ENCODE peak calls at places on chromosomes 11 and 22, in seven cellular contexts. One of them, this sample, is unnamed. For H3K36me3, the result is how much of the 10 kb centered on the place peaks cover.

GRCh38 chr22:17247832-17248231 is 28.6 kb upstream of the ADA2 start:
- DNase-seq in left lung: no peak
- DNase-seq in ovary: no peak
- DNase-seq in GM23338: peak
- DNase-seq in heart left ventricle: no peak
- DNase-seq in bronchial epithelial cell: no peak
- DNase-seq in HepG2: no peak
- DNase-seq in this sample: no peak

GRCh38 chr22:41801886-41802285 is 1.4 kb downstream of the CCDC134 start:
- DNase-seq in left lung: no peak
- DNase-seq in GM23338: no peak
- DNase-seq in HepG2: no peak
- DNase-seq in bronchial epithelial cell: no peak
- DNase-seq in ovary: no peak
- DNase-seq in heart left ventricle: no peak
- DNase-seq in this sample: no peak

GRCh38 chr11:128848815-128849455 is 18.2 kb downstream of the KCNJ1 start:
- DNase-seq in ovary: no peak
- DNase-seq in GM23338: peak
- DNase-seq in HepG2: peak
- DNase-seq in left lung: peak
- DNase-seq in heart left ventricle: peak
- DNase-seq in bronchial epithelial cell: no peak
- DNase-seq in this sample: no peak

GRCh38 chr11:32385998-32386397 is 49.3 kb downstream of the WT1 start:
- DNase-seq in left lung: no peak
- DNase-seq in HepG2: peak
- DNase-seq in heart left ventricle: peak
- DNase-seq in ovary: no peak
- DNase-seq in bronchial epithelial cell: peak
- DNase-seq in GM23338: peak
- DNase-seq in this sample: no peak

GRCh38 chr11:96001037-96001436 is 77.1 kb upstream of the MTMR2 start:
- DNase-seq in HepG2: no peak
- DNase-seq in ovary: peak
- DNase-seq in bronchial epithelial cell: no peak
- DNase-seq in left lung: no peak
- DNase-seq in heart left ventricle: peak
- DNase-seq in GM23338: no peak
- DNase-seq in this sample: no peak

GRCh38 chr11:1510928-1511327 is 24.3 kb upstream of the MOB2 start:
- DNase-seq in GM23338: no peak
- DNase-seq in heart left ventricle: no peak
- DNase-seq in ovary: no peak
- DNase-seq in bronchial epithelial cell: no peak
- DNase-seq in HepG2: no peak
- DNase-seq in left lung: no peak
- DNase-seq in this sample: no peak

GRCh38 chr11:37721485-37721884 is 1123.4 kb upstream of the RAG2 start:
- DNase-seq in heart left ventricle: no peak
- DNase-seq in ovary: no peak
- DNase-seq in left lung: no peak
- DNase-seq in HepG2: no peak
- DNase-seq in bronchial epithelial cell: peak
- DNase-seq in GM23338: no peak
- DNase-seq in this sample: no peak

GRCh38 chr11:20596629-20597129 is 2.7 kb upstream of the SLC6A5 start:
- DNase-seq in GM23338: peak
- DNase-seq in ovary: no peak
- DNase-seq in bronchial epithelial cell: peak
- DNase-seq in HepG2: no peak
- DNase-seq in heart left ventricle: no peak
- DNase-seq in left lung: no peak
- DNase-seq in this sample: no peak

GRCh38 chr11:66970808-66971442 is 4.2 kb upstream of the C11orf86 start:
- DNase-seq in bronchial epithelial cell: peak
- DNase-seq in left lung: no peak
- DNase-seq in HepG2: peak
- DNase-seq in ovary: no peak
- DNase-seq in heart left ventricle: peak
- DNase-seq in GM23338: no peak
- DNase-seq in this sample: peak

GRCh38 chr11:134759855-134760254 is 347.8 kb upstream of the B3GAT1 start:
- DNase-seq in heart left ventricle: no peak
- DNase-seq in bronchial epithelial cell: no peak
- DNase-seq in left lung: no peak
- DNase-seq in GM23338: no peak
- DNase-seq in HepG2: no peak
- DNase-seq in ovary: no peak
- DNase-seq in this sample: no peak

GRCh38 chr11:1548221-1549070 is 23.6 kb downstream of the DUSP8 start:
- DNase-seq in GM23338: peak
- DNase-seq in HepG2: no peak
- DNase-seq in left lung: peak
- DNase-seq in ovary: peak
- DNase-seq in bronchial epithelial cell: peak
- DNase-seq in heart left ventricle: peak
- DNase-seq in this sample: no peak

GRCh38 chr11:90558328-90558865 is 335.5 kb upstream of the CHORDC1 start:
- DNase-seq in ovary: no peak
- DNase-seq in heart left ventricle: no peak
- DNase-seq in left lung: no peak
- DNase-seq in GM23338: no peak
- DNase-seq in HepG2: peak
- DNase-seq in bronchial epithelial cell: no peak
- DNase-seq in this sample: no peak

GRCh38 chr11:2208691-2209369 is 37.2 kb upstream of the TH start:
- DNase-seq in left lung: peak
- DNase-seq in ovary: no peak
- DNase-seq in GM23338: peak
- DNase-seq in heart left ventricle: peak
- DNase-seq in HepG2: peak
- DNase-seq in bronchial epithelial cell: peak
- DNase-seq in this sample: no peak

GRCh38 chr11:120392791-120393190 is 56.6 kb downstream of the ARHGEF12 start:
- DNase-seq in left lung: no peak
- DNase-seq in bronchial epithelial cell: no peak
- DNase-seq in HepG2: no peak
- DNase-seq in heart left ventricle: no peak
- DNase-seq in GM23338: no peak
- DNase-seq in ovary: no peak
- DNase-seq in this sample: no peak

GRCh38 chr11:75164318-75164827 is 13.5 kb downstream of the SLCO2B1 start:
- DNase-seq in ovary: no peak
- DNase-seq in left lung: no peak
- DNase-seq in bronchial epithelial cell: no peak
- DNase-seq in GM23338: no peak
- DNase-seq in heart left ventricle: peak
- DNase-seq in HepG2: peak
- DNase-seq in this sample: no peak

GRCh38 chr11:65856689-65857499 is 1.1 kb downstream of the CFL1 start:
- DNase-seq in HepG2: peak
- DNase-seq in bronchial epithelial cell: peak
- DNase-seq in left lung: peak
- DNase-seq in heart left ventricle: peak
- DNase-seq in ovary: peak
- DNase-seq in GM23338: peak
- DNase-seq in this sample: no peak

GRCh38 chr11:86383314-86383713 is 8.6 kb downstream of the CCDC81 start:
- DNase-seq in ovary: no peak
- DNase-seq in left lung: no peak
- DNase-seq in bronchial epithelial cell: no peak
- DNase-seq in HepG2: no peak
- DNase-seq in GM23338: no peak
- DNase-seq in heart left ventricle: no peak
- DNase-seq in this sample: no peak

GRCh38 chr11:34330653-34331052 is 27.2 kb downstream of the ABTB2 start:
- DNase-seq in left lung: no peak
- DNase-seq in heart left ventricle: no peak
- DNase-seq in bronchial epithelial cell: no peak
- DNase-seq in HepG2: no peak
- DNase-seq in ovary: no peak
- DNase-seq in GM23338: no peak
- DNase-seq in this sample: no peak

GRCh38 chr11:131356201-131356600 is 14.2 kb upstream of the NTM start:
- DNase-seq in HepG2: no peak
- DNase-seq in heart left ventricle: no peak
- DNase-seq in bronchial epithelial cell: no peak
- DNase-seq in GM23338: no peak
- DNase-seq in left lung: no peak
- DNase-seq in ovary: no peak
- DNase-seq in this sample: no peak

GRCh38 chr22:37559901-37560681 is at the start of gene CDC42EP1:
- DNase-seq in ovary: peak
- DNase-seq in left lung: peak
- DNase-seq in GM23338: peak
- DNase-seq in bronchial epithelial cell: no peak
- DNase-seq in HepG2: no peak
- DNase-seq in heart left ventricle: peak
- DNase-seq in this sample: no peak

GRCh38 chr11:8926236-8926635 is 6.5 kb downstream of the C11orf16 start:
- DNase-seq in HepG2: no peak
- DNase-seq in heart left ventricle: no peak
- DNase-seq in left lung: peak
- DNase-seq in ovary: no peak
- DNase-seq in GM23338: no peak
- DNase-seq in bronchial epithelial cell: no peak
- DNase-seq in this sample: no peak

GRCh38 chr11:44915621-44916020 is 35.1 kb downstream of the TP53I11 start:
- DNase-seq in left lung: peak
- DNase-seq in HepG2: no peak
- DNase-seq in bronchial epithelial cell: no peak
- DNase-seq in ovary: no peak
- DNase-seq in heart left ventricle: no peak
- DNase-seq in GM23338: no peak
- DNase-seq in this sample: no peak

GRCh38 chr11:116294630-116295029 is 478.2 kb downstream of the BUD13 start:
- DNase-seq in ovary: no peak
- DNase-seq in heart left ventricle: no peak
- DNase-seq in bronchial epithelial cell: peak
- DNase-seq in left lung: no peak
- DNase-seq in GM23338: no peak
- DNase-seq in HepG2: peak
- DNase-seq in this sample: no peak

GRCh38 chr11:9716275-9717039 is 52.6 kb downstream of the SWAP70 start:
- DNase-seq in GM23338: no peak
- DNase-seq in HepG2: no peak
- DNase-seq in bronchial epithelial cell: peak
- DNase-seq in heart left ventricle: peak
- DNase-seq in ovary: no peak
- DNase-seq in left lung: no peak
- DNase-seq in this sample: no peak

GRCh38 chr22:23240639-23241389 is 60.5 kb downstream of the BCR start:
- DNase-seq in HepG2: no peak
- DNase-seq in ovary: peak
- DNase-seq in GM23338: peak
- DNase-seq in bronchial epithelial cell: peak
- DNase-seq in heart left ventricle: no peak
- DNase-seq in left lung: no peak
- DNase-seq in this sample: no peak

GRCh38 chr22:31086703-31087330 is 5.7 kb downstream of the SMTN start:
- DNase-seq in heart left ventricle: no peak
- DNase-seq in bronchial epithelial cell: peak
- DNase-seq in ovary: no peak
- DNase-seq in HepG2: no peak
- DNase-seq in GM23338: no peak
- DNase-seq in left lung: no peak
- DNase-seq in this sample: no peak
- H3K4me3 ChIP-seq in heart left ventricle: no peak
- H3K4me3 ChIP-seq in bronchial epithelial cell: no peak
- H3K4me3 ChIP-seq in ovary: no peak
- H3K4me3 ChIP-seq in HepG2: no peak
- H3K4me3 ChIP-seq in GM23338: no peak
- H3K4me3 ChIP-seq in left lung: no peak
- H3K4me3 ChIP-seq in this sample: no peak

DNA sequence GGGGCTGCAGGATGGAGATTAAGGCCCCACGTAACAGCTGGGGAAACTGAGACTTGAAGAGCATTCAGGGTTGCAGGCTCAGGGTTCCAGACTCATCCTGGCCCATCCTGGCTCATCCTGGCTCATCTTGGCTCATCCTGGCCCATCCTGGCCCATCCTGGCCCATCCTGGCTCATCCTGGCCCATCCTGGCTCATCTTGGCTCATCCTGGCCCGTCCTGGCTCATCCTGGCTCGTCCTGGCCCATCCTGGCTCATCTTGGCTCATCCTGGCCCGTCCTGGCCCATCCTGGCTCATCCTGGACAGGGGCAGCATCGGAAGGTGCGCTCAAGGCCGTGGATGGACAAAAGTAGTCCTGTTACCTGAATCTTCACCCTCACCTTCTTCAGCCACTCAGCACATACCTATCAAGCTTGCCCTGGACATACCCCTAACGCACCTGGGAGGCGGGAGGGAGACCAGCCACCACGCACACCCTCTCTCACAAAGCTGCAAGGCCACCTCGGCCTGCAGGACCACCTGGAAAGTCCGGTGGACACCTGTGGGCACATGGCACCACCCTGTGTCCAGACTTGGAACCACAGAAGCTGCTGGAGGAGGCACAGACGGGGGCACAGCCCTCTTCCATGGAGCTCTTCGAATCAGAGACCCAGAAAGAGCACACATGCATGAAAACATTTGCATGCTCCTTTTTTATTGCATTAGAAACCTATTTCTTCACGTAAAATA is 20.3 kb upstream of the NLRP6 start:
- DNase-seq in heart left ventricle: no peak
- DNase-seq in HepG2: peak
- DNase-seq in bronchial epithelial cell: no peak
- DNase-seq in left lung: no peak
- DNase-seq in GM23338: no peak
- DNase-seq in ovary: no peak
- DNase-seq in this sample: no peak
- TF ChIP-seq CTCF in heart left ventricle: no peak
- TF ChIP-seq CTCF in HepG2: peak
- TF ChIP-seq CTCF in bronchial epithelial cell: peak
- TF ChIP-seq CTCF in left lung: no peak
- TF ChIP-seq CTCF in GM23338: no peak
- TF ChIP-seq CTCF in ovary: no peak
- TF ChIP-seq CTCF in this sample: no peak

GRCh38 chr22:46273432-46274148 is 5.8 kb downstream of the TTC38 start:
- DNase-seq in heart left ventricle: no peak
- DNase-seq in bronchial epithelial cell: no peak
- DNase-seq in left lung: peak
- DNase-seq in GM23338: no peak
- DNase-seq in ovary: no peak
- DNase-seq in HepG2: no peak
- DNase-seq in this sample: no peak
- H3K36me3 ChIP-seq in heart left ventricle: half or more
- H3K36me3 ChIP-seq in bronchial epithelial cell: under half
- H3K36me3 ChIP-seq in left lung: under half
- H3K36me3 ChIP-seq in GM23338: under half
- H3K36me3 ChIP-seq in ovary: under half
- H3K36me3 ChIP-seq in HepG2: under half
- H3K36me3 ChIP-seq in this sample: under half

GRCh38 chr11:63683133-63683991 is 2.1 kb downstream of the RTN3 start:
- DNase-seq in heart left ventricle: no peak
- DNase-seq in bronchial epithelial cell: no peak
- DNase-seq in HepG2: no peak
- DNase-seq in left lung: no peak
- DNase-seq in ovary: no peak
- DNase-seq in GM23338: no peak
- DNase-seq in this sample: no peak
- H3K4me3 ChIP-seq in heart left ventricle: peak
- H3K4me3 ChIP-seq in bronchial epithelial cell: peak
- H3K4me3 ChIP-seq in HepG2: peak
- H3K4me3 ChIP-seq in left lung: no peak
- H3K4me3 ChIP-seq in ovary: peak
- H3K4me3 ChIP-seq in GM23338: peak
- H3K4me3 ChIP-seq in this sample: peak

GRCh38 chr11:94988748-94989147 is 15.2 kb downstream of the KDM4D start:
- DNase-seq in HepG2: no peak
- DNase-seq in bronchial epithelial cell: no peak
- DNase-seq in GM23338: no peak
- DNase-seq in heart left ventricle: no peak
- DNase-seq in ovary: no peak
- DNase-seq in left lung: no peak
- DNase-seq in this sample: no peak
- TF ChIP-seq CTCF in HepG2: no peak
- TF ChIP-seq CTCF in bronchial epithelial cell: no peak
- TF ChIP-seq CTCF in GM23338: no peak
- TF ChIP-seq CTCF in heart left ventricle: no peak
- TF ChIP-seq CTCF in ovary: no peak
- TF ChIP-seq CTCF in left lung: no peak
- TF ChIP-seq CTCF in this sample: no peak